ENCODE peak calls at places on chromosomes 13 and 19, in seven cellular contexts. G, N, R, F, M, V and A are unnamed samples.

GRCh38 chr13:37202264-37202663 is 96.8 kb upstream of the CSNK1A1L start:
- DNase-seq in G (no peak), N (no peak), R (peak; percentile 16), F (no peak), M (no peak), V (no peak), A (no peak)

GRCh38 chr19:54430306-54431254 is 15.3 kb downstream of the TTYH1 start:
- DNase-seq in G (peak; percentile 52), N (peak; percentile 86), R (no peak), F (peak; percentile 74), M (peak; percentile 70), V (peak; percentile 70), A (no peak)

GRCh38 chr13:89136678-89137077 is 1465.5 kb downstream of the SLITRK5 start:
- DNase-seq in G (no peak), N (no peak), R (no peak), F (no peak), M (no peak), V (no peak), A (no peak)

GRCh38 chr13:30884543-30884942 is 21.5 kb upstream of the MEDAG start:
- DNase-seq in G (no peak), N (no peak), R (no peak), F (no peak), M (no peak), V (no peak), A (no peak)

GRCh38 chr13:97434417-97435296 is 688 bp downstream of the RAP2A start:
- DNase-seq in G (peak; percentile 55), N (peak; percentile 22), R (no peak), F (no peak), M (peak; percentile 50), V (peak; percentile 67), A (no peak)

GRCh38 chr13:107322228-107322627 is 754.3 kb upstream of the ARGLU1 start:
- DNase-seq in G (no peak), N (no peak), R (no peak), F (no peak), M (no peak), V (no peak), A (no peak)

GRCh38 chr13:76500894-76501293 is 385.3 kb downstream of the KCTD12 start:
- DNase-seq in G (no peak), N (no peak), R (no peak), F (no peak), M (no peak), V (no peak), A (no peak)

GRCh38 chr19:41548954-41549688 is 26.8 kb upstream of the CEACAM21 start:
- DNase-seq in G (peak; percentile 68), N (no peak), R (no peak), F (peak; percentile 48), M (no peak), V (no peak), A (no peak)

GRCh38 chr13:99123101-99124045 is 77.3 kb upstream of the UBAC2 start:
- DNase-seq in G (no peak), N (no peak), R (no peak), F (no peak), M (no peak), V (no peak), A (peak; percentile 23)

DNA sequence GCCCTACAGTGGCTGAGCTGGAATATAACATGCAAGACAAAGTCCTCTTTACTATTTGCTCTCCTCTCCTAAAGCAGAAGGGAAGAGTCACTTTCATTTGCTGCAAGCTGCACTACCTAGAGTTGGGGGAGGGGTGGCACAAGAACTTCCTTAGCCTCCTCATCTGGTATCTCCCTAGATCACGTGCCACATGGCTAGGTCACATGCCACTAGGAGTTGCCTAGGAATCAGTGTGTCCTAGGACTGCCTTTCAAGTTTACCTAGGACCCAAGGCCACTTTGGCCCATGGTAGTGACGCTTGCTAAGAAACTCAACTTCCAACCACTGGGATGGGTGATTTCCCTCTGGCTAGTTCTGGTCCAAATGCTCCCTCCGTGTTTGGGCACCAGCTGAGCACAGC is 625.2 kb downstream of the DIAPH3 start:
- DNase-seq in G (no peak), N (no peak), R (no peak), F (no peak), M (no peak), V (no peak), A (no peak)
- H3K4me3 ChIP-seq in G (no peak overlapping the region), N (no peak overlapping the region), R (no peak overlapping the region), F (no peak overlapping the region), M (no peak overlapping the region), V (no peak overlapping the region), A (no peak overlapping the region)

DNA sequence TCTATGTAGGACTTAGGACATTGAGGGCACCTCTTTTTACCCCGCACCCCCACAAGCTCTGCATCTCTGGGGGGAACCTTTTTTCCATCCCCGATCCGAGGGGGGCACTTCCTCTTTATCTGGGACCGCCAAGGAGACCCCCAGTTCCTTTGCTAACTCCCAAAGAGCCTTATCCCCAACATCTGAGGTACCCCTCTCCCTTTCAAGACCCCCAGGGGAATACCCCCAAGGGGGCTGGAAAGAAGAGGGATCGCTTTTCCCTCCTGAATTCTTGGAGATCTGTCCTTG is 1.1 kb downstream of the TNFSF9 start:
- DNase-seq in G (no peak), N (no peak), R (no peak), F (no peak), M (no peak), V (no peak), A (no peak)
- H3K4me3 ChIP-seq in G (no peak overlapping the region), N (peak overlapping the region; percentile 41), R (no peak overlapping the region), F (no peak overlapping the region), M (peak overlapping the region; percentile 69), V (peak overlapping the region; percentile 75), A (no peak overlapping the region)

GRCh38 chr13:80305737-80306136 is 35.2 kb downstream of the SPRY2 start:
- DNase-seq in G (no peak), N (no peak), R (no peak), F (no peak), M (no peak), V (no peak), A (no peak)

GRCh38 chr13:80306573-80306972 is 34.4 kb downstream of the SPRY2 start:
- DNase-seq in G (no peak), N (peak; percentile 15), R (no peak), F (no peak), M (no peak), V (no peak), A (no peak)

GRCh38 chr13:80309926-80310325 is 31.0 kb downstream of the SPRY2 start:
- DNase-seq in G (no peak), N (no peak), R (no peak), F (no peak), M (no peak), V (no peak), A (no peak)

GRCh38 chr13:80303225-80303811 is 37.6 kb downstream of the SPRY2 start:
- DNase-seq in G (no peak), N (no peak), R (no peak), F (no peak), M (no peak), V (no peak), A (no peak)

DNA sequence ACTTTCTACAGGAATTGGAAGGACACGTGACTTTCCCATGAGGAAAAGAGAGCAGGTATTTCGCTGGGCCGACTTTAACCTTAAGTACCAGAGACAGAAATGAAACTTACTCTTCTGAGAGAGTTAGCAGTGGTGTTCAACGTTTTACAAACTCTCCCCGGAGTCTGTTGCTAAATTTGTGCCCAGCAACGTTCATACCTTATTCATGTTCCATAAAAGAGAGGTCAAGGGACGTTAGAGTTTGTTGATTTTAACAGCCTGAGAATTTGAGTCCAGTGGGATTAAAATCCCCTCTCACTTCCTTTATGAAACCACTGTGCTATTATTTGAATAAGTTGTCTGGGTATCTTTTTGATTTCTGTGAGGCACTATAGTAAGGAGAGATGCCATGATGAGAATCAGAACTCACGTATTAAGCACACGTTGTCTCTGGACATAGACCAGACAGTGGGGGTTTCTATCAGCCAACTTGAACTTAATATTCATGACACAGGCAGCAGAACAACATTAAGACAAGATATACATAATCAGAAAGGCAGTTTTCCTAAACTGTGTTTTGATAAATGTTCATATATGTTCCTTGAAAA is 33.4 kb downstream of the SPRY2 start:
- DNase-seq in G (no peak), N (no peak), R (no peak), F (no peak), M (no peak), V (no peak), A (no peak)
- H3K4me3 ChIP-seq in G (no peak overlapping the region), N (no peak overlapping the region), R (no peak overlapping the region), F (no peak overlapping the region), M (peak overlapping the region; percentile 4), V (no peak overlapping the region), A (no peak overlapping the region)

GRCh38 chr13:26011996-26012688 is 39.7 kb downstream of the SHISA2 start:
- DNase-seq in G (peak; percentile 14), N (no peak), R (no peak), F (no peak), M (no peak), V (no peak), A (no peak)
- H3K4me3 ChIP-seq in G (no peak overlapping the region), N (no peak overlapping the region), R (peak overlapping the region; percentile 32), F (no peak overlapping the region), M (peak overlapping the region; percentile 52), V (peak overlapping the region; percentile 56), A (peak overlapping the region; percentile 23)

GRCh38 chr13:77729502-77730221 is 32.2 kb downstream of the SLAIN1 start:
- DNase-seq in G (no peak), N (no peak), R (no peak), F (no peak), M (no peak), V (no peak), A (no peak)

GRCh38 chr13:77732287-77732686 is 34.8 kb downstream of the SLAIN1 start:
- DNase-seq in G (no peak), N (peak; percentile 4), R (no peak), F (no peak), M (no peak), V (no peak), A (no peak)

GRCh38 chr13:77733674-77734073 is 36.2 kb downstream of the SLAIN1 start:
- DNase-seq in G (peak; percentile 4), N (no peak), R (no peak), F (no peak), M (no peak), V (no peak), A (no peak)

GRCh38 chr13:77724092-77724491 is 26.6 kb downstream of the SLAIN1 start:
- DNase-seq in G (no peak), N (no peak), R (no peak), F (no peak), M (no peak), V (no peak), A (no peak)

DNA sequence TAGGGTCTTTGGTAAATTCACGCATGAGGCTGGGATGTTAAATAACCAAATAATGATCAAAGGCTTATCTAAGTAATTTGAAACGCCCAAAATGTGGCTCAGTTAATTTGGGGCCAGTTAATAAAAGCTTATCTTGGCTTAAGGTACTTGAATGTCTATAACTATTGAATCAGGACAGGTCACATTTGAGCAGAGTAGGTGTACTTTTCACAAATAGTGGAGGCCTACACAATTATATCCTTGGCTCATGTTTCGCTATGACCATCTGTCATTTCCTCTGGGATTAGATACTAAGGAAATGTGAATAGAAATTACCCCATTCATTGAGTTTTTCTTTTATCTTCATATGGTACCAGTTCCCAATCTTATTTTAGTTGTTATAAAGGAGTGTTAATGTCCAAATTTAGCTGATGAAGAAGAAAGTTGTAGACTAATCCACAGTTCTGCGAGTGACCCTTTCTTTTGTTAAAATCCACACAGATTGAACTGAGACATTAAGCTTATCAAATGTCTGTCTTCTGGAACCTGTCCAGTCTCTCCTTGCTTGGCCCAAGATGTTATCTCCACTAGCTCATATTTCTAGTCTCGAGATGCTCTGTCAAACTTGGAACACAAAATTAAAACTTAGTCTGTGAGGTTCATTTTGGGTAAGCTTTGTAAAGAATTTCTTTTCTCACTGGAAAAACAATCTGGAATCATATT is 30.9 kb downstream of the SLAIN1 start:
- DNase-seq in G (no peak), N (no peak), R (no peak), F (no peak), M (no peak), V (no peak), A (no peak)
- H3K4me3 ChIP-seq in G (no peak overlapping the region), N (no peak overlapping the region), R (no peak overlapping the region), F (no peak overlapping the region), M (no peak overlapping the region), V (no peak overlapping the region), A (no peak overlapping the region)